ENCODE peak calls at places on chromosomes 1 and 21, in seven cellular contexts. Q is HFFc6; S is left lung; C is activated T-cell treated with anti-CD3 and anti-CD28 coated beads, Interleukin-2, amount 50 U/mL, for 72 hours; M is PC-9; I is pancreas; L is endothelial cell. B is an unnamed sample.

GRCh38 chr1:204991342-204991844 is 51.6 kb upstream of the CNTN2 start:
- DNase-seq in S (no peak), Q (no peak), L (no peak), C (no peak), M (no peak), I (no peak), B (peak; percentile 24)

GRCh38 chr1:56965916-56966697 is at the start of gene C8B:
- DNase-seq in C (no peak), I (no peak), Q (no peak), L (no peak), S (no peak), M (no peak), B (no peak)

GRCh38 chr1:197917553-197917812 is 311 bp downstream of the LHX9 start:
- DNase-seq in I (no peak), L (no peak), M (no peak), Q (no peak), C (no peak), S (no peak), B (no peak)

GRCh38 chr1:2212542-2213491 is 15.3 kb upstream of the SKI start:
- DNase-seq in L (peak; percentile 85), M (peak; percentile 84), C (peak; percentile 57), Q (peak; percentile 96), I (peak; percentile 83), S (peak; percentile 90), B (no peak)

GRCh38 chr1:10901091-10901893 is 104.8 kb upstream of the CASZ1 start:
- DNase-seq in I (no peak), S (peak; percentile 53), C (no peak), Q (no peak), L (no peak), M (peak; percentile 71), B (no peak)

GRCh38 chr1:215844777-215845176 is 277.7 kb downstream of the KCTD3 start:
- DNase-seq in Q (no peak), C (no peak), I (no peak), S (no peak), L (no peak), M (no peak), B (no peak)

GRCh38 chr1:89358287-89358893 is 5.5 kb upstream of the GBP6 start:
- DNase-seq in I (peak; percentile 80), M (peak; percentile 63), Q (peak; percentile 52), S (peak; percentile 74), L (peak; percentile 78), C (peak; percentile 84), B (peak; percentile 79)

GRCh38 chr1:10857689-10858088 is 61.2 kb upstream of the CASZ1 start:
- DNase-seq in Q (no peak), C (no peak), S (no peak), L (no peak), M (no peak), I (no peak), B (no peak)

GRCh38 chr1:201404722-201405483 is 5.8 kb upstream of the LAD1 start:
- DNase-seq in M (no peak), C (no peak), I (no peak), S (no peak), Q (no peak), L (no peak), B (no peak)

GRCh38 chr21:28160378-28160777 is 832.3 kb downstream of the LTN1 start:
- DNase-seq in M (no peak), I (no peak), S (no peak), Q (no peak), L (no peak), C (no peak), B (no peak)

GRCh38 chr1:24015226-24016210 is 35.4 kb upstream of the SRSF10 start:
- DNase-seq in L (no peak), I (no peak), S (no peak), M (no peak), C (no peak), Q (peak; percentile 36), B (no peak)

GRCh38 chr21:42609806-42610205 is 43.6 kb upstream of the PDE9A start:
- DNase-seq in I (no peak), L (no peak), M (no peak), Q (no peak), S (no peak), C (peak; percentile 66), B (peak; percentile 85)

GRCh38 chr1:104987210-104987609 is 1237.5 kb downstream of the AMY1C start:
- DNase-seq in I (no peak), L (no peak), C (no peak), Q (no peak), M (no peak), S (no peak), B (peak; percentile 70)

GRCh38 chr1:1777950-1778826 is at the start of gene NADK:
- DNase-seq in M (peak; percentile 34), Q (peak; percentile 25), C (peak; percentile 89), I (peak; percentile 92), S (peak; percentile 56), L (peak; percentile 81), B (peak; percentile 81)

GRCh38 chr21:35565204-35565611 is 495.1 kb downstream of the SETD4 start:
- DNase-seq in S (peak; percentile 70), Q (peak; percentile 89), C (no peak), M (peak; percentile 92), L (no peak), I (no peak), B (no peak)

GRCh38 chr1:241235236-241235897 is 121.6 kb downstream of the RGS7 start:
- DNase-seq in L (peak; percentile 21), Q (no peak), C (no peak), S (no peak), M (no peak), I (no peak), B (no peak)

GRCh38 chr1:64630611-64631010 is 114.3 kb upstream of the RAVER2 start:
- DNase-seq in M (no peak), Q (no peak), S (no peak), I (no peak), L (no peak), C (no peak), B (no peak)

GRCh38 chr1:187264995-187265602 is 436.4 kb downstream of the PLA2G4A start:
- DNase-seq in M (no peak), I (no peak), S (no peak), C (peak; percentile 1), L (peak; percentile 42), Q (peak; percentile 15), B (peak; percentile 32)

GRCh38 chr1:234965128-234965527 is 163.5 kb downstream of the TOMM20 start:
- DNase-seq in S (no peak), M (no peak), I (no peak), Q (no peak), L (no peak), C (no peak), B (peak; percentile 22)

GRCh38 chr1:44721521-44722361 is 9.2 kb downstream of the RNU5D-1 start:
- DNase-seq in L (no peak), M (peak; percentile 97), I (no peak), Q (peak; percentile 57), S (peak; percentile 79), C (peak; percentile 86), B (peak; percentile 100)

GRCh38 chr1:37663426-37664000 is 28.8 kb upstream of the CDCA8 start:
- DNase-seq in M (no peak), S (no peak), I (no peak), Q (no peak), L (no peak), C (no peak), B (no peak)

GRCh38 chr1:30280572-30280971 is 442.8 kb downstream of the MATN1 start:
- DNase-seq in S (no peak), M (no peak), C (no peak), L (no peak), I (no peak), Q (no peak), B (no peak)

GRCh38 chr1:205983925-205984725 is 19.1 kb downstream of the RAB7B start:
- DNase-seq in I (peak; percentile 65), Q (peak; percentile 37), M (peak; percentile 91), L (peak; percentile 69), S (peak; percentile 63), C (peak; percentile 21), B (peak; percentile 68)

GRCh38 chr1:112074711-112075110 is 85.2 kb upstream of the KCND3 start:
- DNase-seq in C (no peak), S (no peak), I (no peak), L (no peak), M (no peak), Q (no peak), B (no peak)

GRCh38 chr1:47650205-47650604 is 212.4 kb downstream of the FOXD2 start:
- DNase-seq in C (no peak), M (peak; percentile 99), I (no peak), S (peak; percentile 82), L (no peak), Q (peak; percentile 74), B (no peak)

GRCh38 chr1:156896490-156897033 is 3.0 kb downstream of the PEAR1 start:
- DNase-seq in M (peak; percentile 91), I (no peak), L (no peak), C (no peak), S (no peak), Q (peak; percentile 90), B (no peak)

GRCh38 chr1:211870156-211870555 is 39.6 kb upstream of the LPGAT1 start:
- DNase-seq in Q (peak; percentile 31), S (no peak), L (no peak), C (no peak), I (no peak), M (no peak), B (no peak)

GRCh38 chr21:44880762-44881585 is 7.5 kb upstream of the PTTG1IP start:
- DNase-seq in L (no peak), S (no peak), C (no peak), Q (peak; percentile 59), M (peak; percentile 51), I (no peak), B (peak; percentile 37)

B was measured in GM12865.